ENCODE peak calls at places on chromosomes 16 and 17, in ten cellular contexts. One of them, this sample, is unnamed.

GRCh38 chr17:60740584-60740983 is 62.9 kb downstream of the BCAS3 start:
- DNase-seq in CD8-positive, alpha-beta memory T cell: no peak
- DNase-seq in hippocampal formation: no peak
- DNase-seq in HT-29: no peak
- DNase-seq in NCI-H1436: no peak
- DNase-seq in WTC11: no peak
- DNase-seq in COR-L47: no peak
- DNase-seq in MV-4-11: no peak
- DNase-seq in HuH-7: no peak
- DNase-seq in Right ventricle myocardium superior: no peak
- DNase-seq in this sample: no peak

GRCh38 chr16:13376174-13376573 is 474.8 kb downstream of the SHISA9 start:
- DNase-seq in WTC11: no peak
- DNase-seq in CD8-positive, alpha-beta memory T cell: no peak
- DNase-seq in hippocampal formation: no peak
- DNase-seq in HuH-7: no peak
- DNase-seq in HT-29: no peak
- DNase-seq in Right ventricle myocardium superior: no peak
- DNase-seq in NCI-H1436: no peak
- DNase-seq in COR-L47: no peak
- DNase-seq in MV-4-11: no peak
- DNase-seq in this sample: no peak

GRCh38 chr17:44959821-44960523 is 8.1 kb downstream of the C1QL1 start:
- DNase-seq in NCI-H1436: no peak
- DNase-seq in WTC11: no peak
- DNase-seq in COR-L47: no peak
- DNase-seq in Right ventricle myocardium superior: no peak
- DNase-seq in HT-29: no peak
- DNase-seq in HuH-7: no peak
- DNase-seq in MV-4-11: no peak
- DNase-seq in CD8-positive, alpha-beta memory T cell: no peak
- DNase-seq in hippocampal formation: no peak
- DNase-seq in this sample: no peak

GRCh38 chr17:61872099-61872498 is 8.8 kb upstream of the BRIP1 start:
- DNase-seq in MV-4-11: no peak
- DNase-seq in HT-29: no peak
- DNase-seq in WTC11: no peak
- DNase-seq in HuH-7: no peak
- DNase-seq in hippocampal formation: no peak
- DNase-seq in COR-L47: no peak
- DNase-seq in Right ventricle myocardium superior: no peak
- DNase-seq in NCI-H1436: no peak
- DNase-seq in CD8-positive, alpha-beta memory T cell: no peak
- DNase-seq in this sample: no peak

GRCh38 chr17:7705269-7706255 is 560 bp downstream of the EFNB3 start:
- DNase-seq in MV-4-11: no peak
- DNase-seq in NCI-H1436: no peak
- DNase-seq in Right ventricle myocardium superior: no peak
- DNase-seq in HuH-7: no peak
- DNase-seq in COR-L47: no peak
- DNase-seq in hippocampal formation: no peak
- DNase-seq in CD8-positive, alpha-beta memory T cell: no peak
- DNase-seq in HT-29: no peak
- DNase-seq in WTC11: peak
- DNase-seq in this sample: no peak

GRCh38 chr17:37570527-37571093 is 38.6 kb downstream of the SYNRG start:
- DNase-seq in hippocampal formation: no peak
- DNase-seq in CD8-positive, alpha-beta memory T cell: no peak
- DNase-seq in MV-4-11: peak
- DNase-seq in NCI-H1436: peak
- DNase-seq in Right ventricle myocardium superior: no peak
- DNase-seq in COR-L47: peak
- DNase-seq in HuH-7: peak
- DNase-seq in HT-29: peak
- DNase-seq in WTC11: peak
- DNase-seq in this sample: peak

GRCh38 chr17:73155410-73156165 is 9.2 kb upstream of the SSTR2 start:
- DNase-seq in HuH-7: no peak
- DNase-seq in HT-29: no peak
- DNase-seq in Right ventricle myocardium superior: no peak
- DNase-seq in WTC11: peak
- DNase-seq in CD8-positive, alpha-beta memory T cell: no peak
- DNase-seq in MV-4-11: no peak
- DNase-seq in COR-L47: peak
- DNase-seq in hippocampal formation: no peak
- DNase-seq in NCI-H1436: no peak
- DNase-seq in this sample: no peak

GRCh38 chr16:53093162-53093744 is 38.5 kb downstream of the CHD9 start:
- DNase-seq in MV-4-11: no peak
- DNase-seq in Right ventricle myocardium superior: no peak
- DNase-seq in hippocampal formation: no peak
- DNase-seq in HuH-7: no peak
- DNase-seq in NCI-H1436: no peak
- DNase-seq in CD8-positive, alpha-beta memory T cell: no peak
- DNase-seq in WTC11: no peak
- DNase-seq in HT-29: no peak
- DNase-seq in COR-L47: no peak
- DNase-seq in this sample: no peak

GRCh38 chr17:9239260-9239820 is 218.0 kb downstream of the NTN1 start:
- DNase-seq in HuH-7: no peak
- DNase-seq in Right ventricle myocardium superior: no peak
- DNase-seq in MV-4-11: no peak
- DNase-seq in hippocampal formation: no peak
- DNase-seq in NCI-H1436: no peak
- DNase-seq in COR-L47: no peak
- DNase-seq in CD8-positive, alpha-beta memory T cell: peak
- DNase-seq in WTC11: no peak
- DNase-seq in HT-29: peak
- DNase-seq in this sample: no peak

GRCh38 chr16:30006659-30007377 is 4.0 kb downstream of the DOC2A start:
- DNase-seq in COR-L47: no peak
- DNase-seq in HuH-7: no peak
- DNase-seq in HT-29: no peak
- DNase-seq in hippocampal formation: no peak
- DNase-seq in WTC11: no peak
- DNase-seq in CD8-positive, alpha-beta memory T cell: no peak
- DNase-seq in Right ventricle myocardium superior: no peak
- DNase-seq in MV-4-11: no peak
- DNase-seq in NCI-H1436: no peak
- DNase-seq in this sample: no peak

GRCh38 chr17:61324540-61324868 is 75.1 kb upstream of the TBX2 start:
- DNase-seq in Right ventricle myocardium superior: no peak
- DNase-seq in WTC11: no peak
- DNase-seq in MV-4-11: no peak
- DNase-seq in HuH-7: no peak
- DNase-seq in COR-L47: no peak
- DNase-seq in CD8-positive, alpha-beta memory T cell: no peak
- DNase-seq in NCI-H1436: no peak
- DNase-seq in hippocampal formation: no peak
- DNase-seq in HT-29: no peak
- DNase-seq in this sample: no peak

GRCh38 chr17:64110436-64111152 is 19.4 kb downstream of the ERN1 start:
- DNase-seq in HuH-7: no peak
- DNase-seq in Right ventricle myocardium superior: no peak
- DNase-seq in MV-4-11: no peak
- DNase-seq in COR-L47: no peak
- DNase-seq in hippocampal formation: no peak
- DNase-seq in NCI-H1436: no peak
- DNase-seq in CD8-positive, alpha-beta memory T cell: no peak
- DNase-seq in HT-29: no peak
- DNase-seq in WTC11: no peak
- DNase-seq in this sample: no peak

GRCh38 chr16:22614271-22614947 is 103.7 kb downstream of the NPIPB5 start:
- DNase-seq in COR-L47: no peak
- DNase-seq in CD8-positive, alpha-beta memory T cell: no peak
- DNase-seq in HT-29: peak
- DNase-seq in Right ventricle myocardium superior: no peak
- DNase-seq in MV-4-11: peak
- DNase-seq in NCI-H1436: no peak
- DNase-seq in WTC11: no peak
- DNase-seq in HuH-7: no peak
- DNase-seq in hippocampal formation: no peak
- DNase-seq in this sample: peak

GRCh38 chr17:4485676-4486646 is 12.7 kb upstream of the SPNS2 start:
- DNase-seq in COR-L47: no peak
- DNase-seq in HT-29: no peak
- DNase-seq in HuH-7: no peak
- DNase-seq in CD8-positive, alpha-beta memory T cell: no peak
- DNase-seq in WTC11: no peak
- DNase-seq in hippocampal formation: no peak
- DNase-seq in Right ventricle myocardium superior: no peak
- DNase-seq in MV-4-11: no peak
- DNase-seq in NCI-H1436: no peak
- DNase-seq in this sample: no peak

GRCh38 chr17:34721326-34721725 is 141.9 kb downstream of the TMEM132E start:
- DNase-seq in MV-4-11: no peak
- DNase-seq in WTC11: no peak
- DNase-seq in HT-29: peak
- DNase-seq in COR-L47: no peak
- DNase-seq in NCI-H1436: no peak
- DNase-seq in hippocampal formation: no peak
- DNase-seq in CD8-positive, alpha-beta memory T cell: no peak
- DNase-seq in HuH-7: no peak
- DNase-seq in Right ventricle myocardium superior: no peak
- DNase-seq in this sample: peak

GRCh38 chr17:43995150-43995471 is 9.3 kb upstream of the NAGS start:
- DNase-seq in HT-29: no peak
- DNase-seq in MV-4-11: no peak
- DNase-seq in NCI-H1436: no peak
- DNase-seq in Right ventricle myocardium superior: no peak
- DNase-seq in CD8-positive, alpha-beta memory T cell: no peak
- DNase-seq in COR-L47: no peak
- DNase-seq in hippocampal formation: no peak
- DNase-seq in HuH-7: no peak
- DNase-seq in WTC11: no peak
- DNase-seq in this sample: no peak

GRCh38 chr16:28975158-28975603 is 603 bp downstream of the SPNS1 start:
- DNase-seq in WTC11: no peak
- DNase-seq in HT-29: no peak
- DNase-seq in MV-4-11: no peak
- DNase-seq in CD8-positive, alpha-beta memory T cell: no peak
- DNase-seq in Right ventricle myocardium superior: no peak
- DNase-seq in COR-L47: no peak
- DNase-seq in hippocampal formation: no peak
- DNase-seq in NCI-H1436: no peak
- DNase-seq in HuH-7: no peak
- DNase-seq in this sample: no peak

GRCh38 chr16:57413301-57413730 is 8.7 kb downstream of the CCL17 start:
- DNase-seq in MV-4-11: peak
- DNase-seq in CD8-positive, alpha-beta memory T cell: no peak
- DNase-seq in WTC11: no peak
- DNase-seq in Right ventricle myocardium superior: no peak
- DNase-seq in HuH-7: no peak
- DNase-seq in COR-L47: no peak
- DNase-seq in NCI-H1436: no peak
- DNase-seq in HT-29: no peak
- DNase-seq in hippocampal formation: no peak
- DNase-seq in this sample: no peak

GRCh38 chr16:87724490-87725291 is 41.1 kb downstream of the KLHDC4 start:
- DNase-seq in HuH-7: no peak
- DNase-seq in CD8-positive, alpha-beta memory T cell: peak
- DNase-seq in MV-4-11: no peak
- DNase-seq in HT-29: no peak
- DNase-seq in hippocampal formation: no peak
- DNase-seq in NCI-H1436: no peak
- DNase-seq in Right ventricle myocardium superior: no peak
- DNase-seq in WTC11: no peak
- DNase-seq in COR-L47: no peak
- DNase-seq in this sample: no peak

GRCh38 chr17:73498176-73498575 is 146.1 kb downstream of the SDK2 start:
- DNase-seq in Right ventricle myocardium superior: no peak
- DNase-seq in hippocampal formation: no peak
- DNase-seq in HuH-7: no peak
- DNase-seq in COR-L47: no peak
- DNase-seq in WTC11: no peak
- DNase-seq in CD8-positive, alpha-beta memory T cell: no peak
- DNase-seq in HT-29: no peak
- DNase-seq in NCI-H1436: no peak
- DNase-seq in MV-4-11: no peak
- DNase-seq in this sample: no peak

GRCh38 chr16:10103096-10103495 is 79.1 kb downstream of the GRIN2A start:
- DNase-seq in HT-29: no peak
- DNase-seq in Right ventricle myocardium superior: no peak
- DNase-seq in COR-L47: no peak
- DNase-seq in hippocampal formation: no peak
- DNase-seq in WTC11: no peak
- DNase-seq in HuH-7: no peak
- DNase-seq in NCI-H1436: no peak
- DNase-seq in MV-4-11: no peak
- DNase-seq in CD8-positive, alpha-beta memory T cell: no peak
- DNase-seq in this sample: no peak

GRCh38 chr16:50402298-50402895 is 33.6 kb upstream of the BRD7 start:
- DNase-seq in WTC11: no peak
- DNase-seq in HuH-7: no peak
- DNase-seq in HT-29: no peak
- DNase-seq in CD8-positive, alpha-beta memory T cell: no peak
- DNase-seq in NCI-H1436: no peak
- DNase-seq in Right ventricle myocardium superior: no peak
- DNase-seq in COR-L47: no peak
- DNase-seq in hippocampal formation: no peak
- DNase-seq in MV-4-11: no peak
- DNase-seq in this sample: no peak

GRCh38 chr17:58094118-58094517 is 10.9 kb downstream of the DYNLL2 start:
- DNase-seq in CD8-positive, alpha-beta memory T cell: no peak
- DNase-seq in hippocampal formation: no peak
- DNase-seq in Right ventricle myocardium superior: no peak
- DNase-seq in COR-L47: no peak
- DNase-seq in MV-4-11: no peak
- DNase-seq in NCI-H1436: no peak
- DNase-seq in HT-29: no peak
- DNase-seq in WTC11: no peak
- DNase-seq in HuH-7: no peak
- DNase-seq in this sample: no peak

GRCh38 chr17:73765824-73766563 is 121.7 kb upstream of the SDK2 start:
- DNase-seq in MV-4-11: no peak
- DNase-seq in Right ventricle myocardium superior: no peak
- DNase-seq in HuH-7: no peak
- DNase-seq in COR-L47: peak
- DNase-seq in WTC11: no peak
- DNase-seq in hippocampal formation: no peak
- DNase-seq in NCI-H1436: peak
- DNase-seq in HT-29: no peak
- DNase-seq in CD8-positive, alpha-beta memory T cell: no peak
- DNase-seq in this sample: no peak

GRCh38 chr16:11306381-11306780 is 25.3 kb upstream of the PRM1 start:
- DNase-seq in CD8-positive, alpha-beta memory T cell: no peak
- DNase-seq in COR-L47: no peak
- DNase-seq in MV-4-11: no peak
- DNase-seq in HuH-7: no peak
- DNase-seq in NCI-H1436: no peak
- DNase-seq in HT-29: no peak
- DNase-seq in Right ventricle myocardium superior: no peak
- DNase-seq in WTC11: no peak
- DNase-seq in hippocampal formation: no peak
- DNase-seq in this sample: no peak

GRCh38 chr17:1546292-1546922 is 16.2 kb downstream of the PITPNA start:
- DNase-seq in CD8-positive, alpha-beta memory T cell: no peak
- DNase-seq in MV-4-11: no peak
- DNase-seq in HT-29: no peak
- DNase-seq in HuH-7: no peak
- DNase-seq in COR-L47: no peak
- DNase-seq in Right ventricle myocardium superior: no peak
- DNase-seq in WTC11: no peak
- DNase-seq in hippocampal formation: no peak
- DNase-seq in NCI-H1436: no peak
- DNase-seq in this sample: no peak

GRCh38 chr17:78428842-78429617 is 50.6 kb downstream of the PGS1 start:
- DNase-seq in NCI-H1436: no peak
- DNase-seq in HT-29: no peak
- DNase-seq in hippocampal formation: no peak
- DNase-seq in Right ventricle myocardium superior: no peak
- DNase-seq in HuH-7: no peak
- DNase-seq in WTC11: no peak
- DNase-seq in COR-L47: no peak
- DNase-seq in CD8-positive, alpha-beta memory T cell: no peak
- DNase-seq in MV-4-11: no peak
- DNase-seq in this sample: no peak

GRCh38 chr17:77317091-77317519 is 176.3 kb downstream of the SEC14L1 start:
- DNase-seq in Right ventricle myocardium superior: peak
- DNase-seq in WTC11: no peak
- DNase-seq in hippocampal formation: no peak
- DNase-seq in MV-4-11: peak
- DNase-seq in CD8-positive, alpha-beta memory T cell: no peak
- DNase-seq in NCI-H1436: no peak
- DNase-seq in HuH-7: no peak
- DNase-seq in COR-L47: no peak
- DNase-seq in HT-29: no peak
- DNase-seq in this sample: no peak

This sample was measured in Calu3.